ENCODE peak calls at places on chromosomes 3 and 15, in four cellular contexts. V is transverse colon, K is ovary, I is upper lobe of left lung. M is an unnamed sample. For H3K4me1, the result is how much of the 10 kb centered on the place peaks cover.

GRCh38 chr15:43821505-43821904 is 3.0 kb downstream of the MFAP1 start:
- DNase-seq in V (no peak), I (no peak), K (no peak), M (no peak)

GRCh38 chr3:177136715-177137114 is 60.6 kb downstream of the TBL1XR1 start:
- DNase-seq in V (no peak), I (no peak), K (no peak), M (no peak)

GRCh38 chr3:73056365-73057150 is 4.9 kb upstream of the EBLN2 start:
- DNase-seq in K (no peak), V (no peak), I (no peak), M (no peak)

GRCh38 chr3:71066849-71067261 is 516.7 kb downstream of the FOXP1 start:
- DNase-seq in V (no peak), I (no peak), K (no peak), M (no peak)

GRCh38 chr3:2568073-2568671 is 469.5 kb downstream of the CNTN4 start:
- DNase-seq in K (no peak), I (no peak), V (no peak), M (no peak)

GRCh38 chr3:53518495-53518981 is 24.1 kb downstream of the CACNA1D start:
- DNase-seq in V (no peak), I (no peak), K (no peak), M (no peak)

GRCh38 chr3:106251160-106251892 is 382.5 kb upstream of the CBLB start:
- DNase-seq in K (no peak), V (no peak), I (no peak), M (no peak)

GRCh38 chr3:46733026-46733800 is 15.5 kb upstream of the PRSS50 start:
- DNase-seq in I (no peak), K (no peak), V (no peak), M (no peak)

GRCh38 chr3:171162986-171163723 is 136.6 kb upstream of the SLC2A2 start:
- DNase-seq in K (no peak), I (no peak), V (no peak), M (no peak)

GRCh38 chr15:60555291-60555690 is 76.3 kb upstream of the ICE2 start:
- DNase-seq in I (no peak), V (no peak), K (no peak), M (no peak)

GRCh38 chr3:133563186-133563591 is 10.3 kb upstream of the CDV3 start:
- DNase-seq in K (no peak), V (no peak), I (no peak), M (no peak)

GRCh38 chr3:52171577-52172261 is 17.5 kb upstream of the POC1A start:
- DNase-seq in V (no peak), I (no peak), K (no peak), M (peak)

GRCh38 chr15:81792646-81793045 is 253.2 kb downstream of the MEX3B start:
- DNase-seq in I (no peak), V (no peak), K (no peak), M (no peak)

GRCh38 chr15:73631915-73632669 is 1.1 kb downstream of the NPTN start:
- DNase-seq in K (no peak), V (peak), I (no peak), M (no peak)

GRCh38 chr3:123634149-123635051 is 49.5 kb upstream of the HACD2 start:
- DNase-seq in V (no peak), I (peak), K (no peak), M (no peak)

GRCh38 chr3:13195374-13195773 is 122.1 kb upstream of the IQSEC1 start:
- DNase-seq in V (no peak), I (no peak), K (no peak), M (no peak)

GRCh38 chr3:132486086-132486485 is 68.8 kb downstream of the DNAJC13 start:
- DNase-seq in I (no peak), K (no peak), V (no peak), M (no peak)

GRCh38 chr3:139772539-139773500 is 95.0 kb upstream of the NMNAT3 start:
- DNase-seq in V (no peak), I (no peak), K (no peak), M (no peak)

GRCh38 chr15:75809986-75810750 is 33.1 kb upstream of the UBE2Q2 start:
- DNase-seq in I (no peak), V (peak), K (no peak), M (no peak)

GRCh38 chr15:48925714-48926223 is 38.0 kb downstream of the SHC4 start:
- DNase-seq in I (no peak), V (no peak), K (no peak), M (no peak)

GRCh38 chr3:123444023-123444422 is 4.9 kb downstream of the ADCY5 start:
- DNase-seq in I (no peak), V (no peak), K (no peak), M (no peak)

GRCh38 chr15:86653344-86654192 is 573.9 kb downstream of the AGBL1 start:
- DNase-seq in I (no peak), V (no peak), K (no peak), M (no peak)

GRCh38 chr15:67048281-67049279 is 16.8 kb upstream of the SMAD3 start:
- DNase-seq in I (no peak), V (peak), K (peak), M (no peak)

GRCh38 chr15:34055868-34056595 is 17.0 kb upstream of the AVEN start:
- DNase-seq in V (no peak), I (no peak), K (no peak), M (no peak)

GRCh38 chr3:121542924-121543323 is 2.9 kb downstream of the POLQ start:
- DNase-seq in K (no peak), I (no peak), V (no peak), M (no peak)

GRCh38 chr15:99526174-99526573 is 39.6 kb upstream of the MEF2A start:
- DNase-seq in V (no peak), I (no peak), K (no peak), M (no peak)

GRCh38 chr3:194282436-194283122 is 68.5 kb downstream of the CPN2 start:
- DNase-seq in K (peak), V (peak), I (no peak), M (peak)

GRCh38 chr15:89998141-89998661 is 2.9 kb upstream of the ZNF710 start:
- DNase-seq in V (no peak), K (no peak), I (no peak), M (no peak)

GRCh38 chr15:96887730-96888129 is 557.2 kb downstream of the NR2F2 start:
- DNase-seq in I (no peak), V (no peak), K (no peak), M (no peak)

GRCh38 chr3:136473716-136474326 is 223.7 kb downstream of the PCCB start:
- DNase-seq in K (no peak), I (no peak), V (no peak), M (no peak)

GRCh38 chr3:12994607-12995388 is 78.4 kb downstream of the IQSEC1 start:
- DNase-seq in V (peak), I (peak), K (peak), M (peak)

GRCh38 chr3:165185707-165186327 is 10.4 kb downstream of the SLITRK3 start:
- DNase-seq in I (no peak), K (no peak), V (peak), M (no peak)

GRCh38 chr3:69326821-69327433 is 59.0 kb downstream of the FRMD4B start:
- DNase-seq in I (no peak), K (no peak), V (no peak), M (no peak)

GRCh38 chr3:57094606-57095005 is 34.1 kb downstream of the SPATA12 start:
- DNase-seq in I (no peak), V (no peak), K (no peak), M (no peak)

GRCh38 chr3:150555859-150556436 is 9.4 kb downstream of the EIF2A start:
- DNase-seq in I (no peak), K (no peak), V (no peak), M (no peak)

GRCh38 chr3:12307136-12307535 is 18.3 kb downstream of the PPARG start:
- DNase-seq in V (no peak), K (no peak), I (no peak), M (no peak)

DNA sequence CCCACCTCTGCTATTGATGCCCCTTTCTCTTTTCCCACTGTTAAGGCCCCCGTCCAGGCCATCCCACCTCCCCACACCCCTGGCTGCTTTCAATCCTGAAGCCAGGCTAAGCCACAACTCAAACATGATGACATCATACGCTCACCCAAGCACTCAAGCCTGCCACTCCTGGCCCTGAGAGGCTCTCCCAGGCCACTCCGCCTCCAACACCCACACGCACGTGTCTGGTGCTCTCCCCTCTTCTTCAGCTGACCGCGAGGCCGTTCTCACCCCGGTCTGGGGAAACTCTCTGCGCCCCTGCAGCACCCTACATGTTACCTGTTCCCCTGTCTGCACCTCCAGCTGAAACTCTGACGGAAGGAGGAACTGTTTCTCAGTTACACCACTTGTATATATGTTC is 6.2 kb downstream of the ZXDC start:
- DNase-seq in K (no peak), I (no peak), V (no peak), M (peak)
- H3K4me1 ChIP-seq in K (under half), I (half or more), V (under half), M (under half)

DNA sequence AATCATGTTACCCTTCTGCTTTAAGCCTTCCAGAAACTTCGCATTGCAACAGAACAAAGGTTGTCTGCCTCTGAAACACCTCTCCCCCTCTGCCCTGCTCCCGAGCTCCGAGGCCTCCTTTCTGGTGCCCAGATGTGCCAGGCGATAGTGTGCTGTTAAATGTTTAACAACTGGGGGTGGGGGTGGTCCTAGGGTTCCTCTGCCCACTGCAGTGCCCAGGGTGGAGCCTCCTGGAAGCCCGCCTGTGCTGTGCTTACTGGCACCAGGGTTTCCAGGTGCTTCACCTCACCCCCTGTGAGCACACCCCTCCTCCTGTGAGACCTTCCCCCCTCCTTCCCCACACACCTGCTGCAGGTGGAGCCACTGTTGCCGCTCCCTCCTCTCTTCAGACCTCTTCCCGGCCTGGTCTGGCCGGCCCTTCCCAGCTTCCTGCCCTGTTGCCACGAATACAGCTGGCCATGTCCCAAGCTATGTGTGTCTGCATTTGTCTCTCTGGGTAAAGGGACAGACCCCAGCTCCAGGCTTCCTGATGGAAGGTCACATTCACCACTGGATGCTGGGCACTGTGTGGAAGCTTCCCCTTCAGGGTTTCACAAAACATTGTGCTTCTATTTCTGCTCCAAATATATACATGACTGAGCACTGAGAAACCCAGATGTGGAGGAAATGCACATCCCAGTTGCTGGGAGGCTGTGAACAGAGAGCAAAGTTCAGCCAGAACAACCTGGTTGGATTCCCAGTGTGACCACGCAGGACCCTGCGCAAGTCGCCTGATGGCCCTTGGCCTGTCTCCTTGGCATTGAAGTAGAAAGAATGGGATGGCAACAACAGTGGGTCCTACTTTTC is 37.2 kb downstream of the MGLL start:
- DNase-seq in K (no peak), V (peak), I (no peak), M (peak)
- H3K27ac ChIP-seq in K (no peak), V (peak), I (peak), M (no peak)

DNA sequence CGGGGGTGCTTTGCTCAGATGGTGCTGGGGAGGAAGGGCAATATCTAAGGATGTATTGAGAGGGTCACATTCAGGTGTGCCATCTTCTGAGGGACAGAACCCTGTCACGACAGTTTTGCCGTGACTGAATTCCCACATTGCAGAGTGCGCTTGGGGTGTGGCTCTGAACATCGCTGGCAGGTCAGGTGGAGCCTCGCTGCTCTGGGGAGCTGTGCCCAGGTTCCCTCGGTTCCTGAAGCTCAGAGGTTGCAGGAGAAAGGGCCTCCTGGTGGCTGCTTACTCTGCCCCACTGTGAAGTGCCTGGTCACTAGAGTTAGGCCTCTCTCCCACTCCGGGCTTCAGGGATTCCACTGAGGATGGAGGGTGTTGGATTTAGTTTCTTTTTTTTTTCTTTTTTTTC is 51.5 kb downstream of the APBA2 start:
- DNase-seq in V (no peak), I (no peak), K (no peak), M (no peak)
- TF ChIP-seq EP300 in V (no peak), I (no peak), K (no peak), M (no peak)

GRCh38 chr3:112466041-112466440 is 33.2 kb downstream of the BTLA start:
- DNase-seq in V (no peak), I (no peak), K (no peak), M (no peak)
- H3K4me1 ChIP-seq in V (under half), I (under half), K (under half), M (under half)

M was measured in suprapubic skin.